ENCODE peak calls at places on chromosomes 12 and 14, in four cellular contexts. X is cardiac fibroblast; F is stimulated activated CD4-positive, alpha-beta T cell treated with anti-CD3 and anti-CD28 coated beads, TNF-alpha, amount 100 ng/mL, for 4 hours; G is stimulated activated CD8-positive, alpha-beta memory T cell treated with anti-CD3 and anti-CD28 coated beads, Interleukin-2, amount 100 ng/mL, for 1 hour. O is an unnamed sample.

GRCh38 chr12:122841544-122842321 is 6.5 kb downstream of the HIP1R start:
- DNase-seq in G (no peak), X (peak; percentile 35), F (no peak), O (no peak)

GRCh38 chr14:98984719-98985041 is 287.3 kb downstream of the BCL11B start:
- DNase-seq in F (peak; percentile 17), X (no peak), G (peak; percentile 45), O (no peak)

GRCh38 chr12:1630827-1631591 is 2.0 kb downstream of the WNT5B start:
- DNase-seq in X (peak; percentile 52), G (no peak), F (no peak), O (peak; percentile 47)

GRCh38 chr12:62716037-62716436 is 218.9 kb downstream of the PPM1H start:
- DNase-seq in G (no peak), X (no peak), F (no peak), O (no peak)

GRCh38 chr12:93319523-93320045 is 58.1 kb upstream of the NUDT4 start:
- DNase-seq in X (no peak), G (no peak), F (no peak), O (no peak)

GRCh38 chr12:71057330-71057729 is 100.5 kb downstream of the TSPAN8 start:
- DNase-seq in G (no peak), X (peak; percentile 23), F (no peak), O (no peak)

GRCh38 chr12:94207467-94208432 is 59.4 kb downstream of the PLXNC1 start:
- DNase-seq in F (peak; percentile 18), X (peak; percentile 73), G (no peak), O (peak; percentile 66)

GRCh38 chr12:131539381-131539780 is 171.5 kb upstream of the SFSWAP start:
- DNase-seq in X (no peak), F (no peak), G (no peak), O (no peak)

GRCh38 chr14:64501326-64502171 is 2.1 kb downstream of the ZBTB25 start:
- DNase-seq in F (no peak), X (peak; percentile 87), G (no peak), O (peak; percentile 88)

GRCh38 chr14:68727315-68728078 is 65.4 kb downstream of the ZFP36L1 start:
- DNase-seq in G (no peak), F (no peak), X (no peak), O (no peak)

GRCh38 chr12:7989827-7990491 is 42.6 kb upstream of the FOXJ2 start:
- DNase-seq in G (peak; percentile 33), F (peak; percentile 16), X (peak; percentile 8), O (no peak)

GRCh38 chr12:1845886-1846285 is 25.5 kb downstream of the LRTM2 start:
- DNase-seq in X (no peak), F (no peak), G (no peak), O (no peak)

GRCh38 chr14:23882884-23883283 is 70.7 kb upstream of the DHRS4 start:
- DNase-seq in G (no peak), X (no peak), F (no peak), O (no peak)

GRCh38 chr12:95998611-95999300 is 2.6 kb upstream of the HAL start:
- DNase-seq in G (no peak), X (peak; percentile 75), F (no peak), O (peak; percentile 78)

GRCh38 chr12:24045816-24046257 is 96.4 kb upstream of the SOX5 start:
- DNase-seq in G (no peak), F (no peak), X (peak; percentile 87), O (no peak)

GRCh38 chr12:7667025-7667575 is 1.4 kb upstream of the APOBEC1 start:
- DNase-seq in F (no peak), X (no peak), G (no peak), O (no peak)

GRCh38 chr12:50542448-50542847 is 37.7 kb downstream of the DIP2B start:
- DNase-seq in X (no peak), F (no peak), G (no peak), O (no peak)

GRCh38 chr12:49553512-49554088 is 14.3 kb downstream of the MCRS1 start:
- DNase-seq in G (no peak), X (peak; percentile 29), F (no peak), O (no peak)

GRCh38 chr14:53842938-53843337 is 113.7 kb downstream of the BMP4 start:
- DNase-seq in G (no peak), X (peak; percentile 93), F (no peak), O (no peak)

GRCh38 chr14:63343878-63344277 is 25.1 kb upstream of the GPHB5 start:
- DNase-seq in F (no peak), X (peak; percentile 22), G (no peak), O (no peak)

GRCh38 chr14:24072881-24073877 is 1.8 kb downstream of the CPNE6 start:
- DNase-seq in G (no peak), X (no peak), F (no peak), O (no peak)

GRCh38 chr12:128940974-128941373 is 87.7 kb downstream of the GLT1D1 start:
- DNase-seq in F (no peak), G (no peak), X (no peak), O (no peak)